ENCODE peak calls at places on chromosomes 11 and 22, in seven cellular contexts. Y, J, F, C, R, T and M are unnamed samples.

GRCh38 chr22:37752189-37753061 is 55.3 kb upstream of the GCAT start:
- DNase-seq in Y (peak), J (peak), F (peak), C (peak), R (peak), T (peak), M (peak)

GRCh38 chr11:78094250-78094649 is 14.6 kb upstream of the NDUFC2 start:
- DNase-seq in Y (no peak), J (no peak), F (no peak), C (no peak), R (no peak), T (no peak), M (no peak)

GRCh38 chr11:61533401-61533800 is 24.9 kb downstream of the LRRC10B start:
- DNase-seq in Y (no peak), J (no peak), F (no peak), C (peak), R (peak), T (no peak), M (no peak)

GRCh38 chr11:119389611-119390254 is 8.2 kb upstream of the USP2 start:
- DNase-seq in Y (no peak), J (no peak), F (no peak), C (no peak), R (no peak), T (no peak), M (no peak)

GRCh38 chr11:69283446-69283845 is 10.5 kb upstream of the MYEOV start:
- DNase-seq in Y (no peak), J (no peak), F (no peak), C (no peak), R (no peak), T (no peak), M (no peak)

GRCh38 chr11:113474362-113475159 is 637 bp downstream of the DRD2 start:
- DNase-seq in Y (peak), J (peak), F (peak), C (no peak), R (peak), T (peak), M (peak)

GRCh38 chr11:19934828-19935259 is 222.2 kb downstream of the NAV2 start:
- DNase-seq in Y (peak), J (peak), F (no peak), C (no peak), R (no peak), T (peak), M (peak)

GRCh38 chr11:78015878-78016277 is 7.2 kb downstream of the KCTD14 start:
- DNase-seq in Y (no peak), J (no peak), F (no peak), C (no peak), R (no peak), T (no peak), M (no peak)

GRCh38 chr11:85076535-85077330 is 550.4 kb downstream of the DLG2 start:
- DNase-seq in Y (no peak), J (peak), F (no peak), C (no peak), R (no peak), T (peak), M (no peak)

GRCh38 chr11:34065505-34066203 is 14.1 kb downstream of the CAPRIN1 start:
- DNase-seq in Y (no peak), J (no peak), F (no peak), C (no peak), R (no peak), T (peak), M (no peak)

DNA sequence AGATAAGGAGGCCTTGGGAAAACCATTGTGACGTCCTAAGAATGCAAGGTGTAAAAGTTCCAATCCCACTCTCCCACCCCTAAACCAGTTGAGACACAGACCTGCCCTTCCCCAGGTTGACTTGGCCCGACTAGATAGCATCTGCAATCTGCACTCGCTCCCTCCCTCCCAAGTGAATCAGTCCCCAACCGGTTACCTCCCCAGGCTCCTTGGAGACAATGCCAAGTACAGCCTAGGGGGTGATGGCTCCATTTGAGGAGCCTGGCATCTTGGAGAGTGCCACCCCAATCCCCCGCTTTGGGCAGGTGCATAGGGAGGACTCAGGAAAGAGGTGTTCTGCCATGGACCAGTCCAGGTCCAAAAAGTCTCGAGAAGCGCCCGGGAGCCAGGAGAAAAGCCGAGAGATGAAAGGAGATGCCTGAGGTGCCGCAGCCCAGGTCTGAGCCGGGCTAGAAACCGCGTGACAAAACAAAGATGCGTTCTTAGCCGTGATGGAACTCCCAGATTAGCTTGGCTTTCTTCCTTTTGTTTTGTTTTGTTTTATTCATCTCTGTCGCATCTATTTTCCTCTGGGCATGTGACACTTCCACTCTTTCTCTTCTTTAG is 18.7 kb upstream of the SNX32 start:
- DNase-seq in Y (no peak), J (no peak), F (no peak), C (peak), R (no peak), T (no peak), M (no peak)
- H3K4me3 ChIP-seq in Y (no peak), J (no peak), F (no peak), C (no peak), R (no peak), T (no peak), M (no peak)

GRCh38 chr11:95922099-95922498 is 1.8 kb downstream of the MTMR2 start:
- DNase-seq in Y (no peak), J (no peak), F (no peak), C (no peak), R (no peak), T (no peak), M (no peak)
- H3K4me3 ChIP-seq in Y (peak), J (no peak), F (no peak), C (no peak), R (no peak), T (no peak), M (no peak)

GRCh38 chr11:1549355-1550330 is 22.4 kb downstream of the DUSP8 start:
- DNase-seq in Y (no peak), J (no peak), F (no peak), C (no peak), R (no peak), T (no peak), M (no peak)

GRCh38 chr11:1548221-1549070 is 23.6 kb downstream of the DUSP8 start:
- DNase-seq in Y (peak), J (peak), F (peak), C (peak), R (peak), T (no peak), M (no peak)

GRCh38 chr11:1546077-1546535 is 26.0 kb downstream of the DUSP8 start:
- DNase-seq in Y (no peak), J (no peak), F (no peak), C (peak), R (peak), T (no peak), M (no peak)

GRCh38 chr11:1546536-1547466 is 25.3 kb downstream of the DUSP8 start:
- DNase-seq in Y (no peak), J (no peak), F (peak), C (peak), R (peak), T (no peak), M (no peak)

GRCh38 chr11:1547467-1548098 is 24.5 kb downstream of the DUSP8 start:
- DNase-seq in Y (no peak), J (no peak), F (no peak), C (no peak), R (no peak), T (no peak), M (no peak)
- H3K4me3 ChIP-seq in Y (peak), J (no peak), F (peak), C (no peak), R (peak), T (no peak), M (no peak)

DNA sequence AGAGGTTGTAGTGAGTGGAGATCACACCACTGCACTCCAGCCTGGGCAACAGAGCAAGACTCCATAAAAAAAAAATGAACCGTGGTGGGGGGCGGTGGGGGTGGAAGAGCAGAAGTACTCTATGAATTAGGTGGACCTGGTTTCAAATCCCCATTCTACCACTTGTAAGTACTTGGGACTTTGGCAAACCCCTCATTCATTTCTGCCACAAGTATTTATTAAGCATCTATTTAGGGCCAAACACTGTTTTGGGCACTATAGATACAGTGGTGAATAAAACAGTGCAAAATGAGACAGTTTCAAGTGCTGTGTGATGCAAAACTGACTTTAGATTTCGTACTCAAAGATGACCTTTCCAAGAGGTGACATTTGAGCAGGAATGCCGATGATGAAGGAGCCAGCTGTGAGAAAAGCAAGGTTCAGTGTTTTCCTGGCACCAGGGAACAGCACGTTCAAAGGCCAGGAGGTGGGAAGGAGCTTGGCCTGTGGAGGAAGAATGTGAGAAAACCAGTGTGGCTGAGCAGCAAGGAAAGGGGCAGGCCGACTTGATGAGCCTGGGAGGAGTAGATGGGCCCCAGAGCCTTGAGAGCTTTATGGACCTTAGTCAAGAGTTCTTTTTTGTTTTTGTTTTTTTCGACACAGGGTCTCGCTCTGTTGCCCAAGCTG is 1.4 kb upstream of the TMEM134 start:
- DNase-seq in Y (no peak), J (no peak), F (no peak), C (no peak), R (no peak), T (no peak), M (no peak)
- H3K4me3 ChIP-seq in Y (no peak), J (no peak), F (no peak), C (no peak), R (no peak), T (no peak), M (no peak)

GRCh38 chr11:57487920-57488319 is 27.6 kb downstream of the SLC43A1 start:
- DNase-seq in Y (no peak), J (no peak), F (no peak), C (no peak), R (no peak), T (no peak), M (no peak)
- H3K4me3 ChIP-seq in Y (no peak), J (no peak), F (no peak), C (no peak), R (no peak), T (no peak), M (no peak)

GRCh38 chr11:30488304-30488998 is 97.7 kb downstream of the MPPED2 start:
- DNase-seq in Y (no peak), J (peak), F (no peak), C (no peak), R (no peak), T (peak), M (peak)
- H3K4me3 ChIP-seq in Y (peak), J (no peak), F (no peak), C (no peak), R (peak), T (no peak), M (no peak)

DNA sequence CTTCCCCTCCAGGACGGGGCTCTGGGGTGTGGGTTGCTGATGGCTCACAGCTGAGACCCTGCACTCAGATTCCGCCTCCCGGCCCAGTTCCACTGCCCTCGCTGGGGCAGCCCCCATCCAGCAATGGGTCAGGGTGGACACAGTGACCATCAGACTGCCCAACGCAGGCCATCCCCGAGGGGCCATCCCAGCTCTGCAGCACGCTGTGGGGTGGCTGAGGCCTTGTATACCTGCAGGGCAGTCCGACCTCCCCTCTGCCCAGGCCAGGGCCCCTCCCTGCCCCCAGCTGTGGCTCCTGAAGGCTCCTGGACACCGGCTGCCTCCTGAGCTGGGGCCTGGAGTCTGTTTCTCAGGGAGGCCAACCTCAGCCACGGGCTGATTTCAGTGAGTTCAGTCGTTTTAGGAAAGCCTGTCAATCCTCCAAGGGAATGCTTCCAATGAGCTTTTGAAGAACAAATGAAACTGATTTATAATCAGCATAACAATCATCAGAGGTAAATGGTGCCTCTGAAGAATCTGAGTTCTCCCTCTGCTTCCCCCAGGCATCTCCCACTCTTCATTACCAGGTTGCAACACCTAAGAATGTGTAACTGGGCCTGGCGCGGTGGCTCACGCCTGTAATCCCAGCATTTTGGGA is 95.1 kb downstream of the CELSR1 start:
- DNase-seq in Y (no peak), J (no peak), F (no peak), C (no peak), R (no peak), T (no peak), M (no peak)
- H3K4me3 ChIP-seq in Y (no peak), J (no peak), F (no peak), C (no peak), R (no peak), T (no peak), M (no peak)